ENCODE peak calls at places on chromosomes 13 and 19, in four cellular contexts. F is K562, O is A549, U is HepG2. C is an unnamed sample.

GRCh38 chr19:48982280-48982679 is 10.8 kb downstream of the GYS1 start:
- DNase-seq in O (no peak), U (no peak), F (no peak), C (no peak)

GRCh38 chr19:50167314-50167721 is 4.2 kb upstream of the IZUMO2 start:
- DNase-seq in F (no peak), U (peak), O (no peak), C (no peak)

GRCh38 chr13:43804461-43805070 is 17.8 kb upstream of the ENOX1 start:
- DNase-seq in O (peak), U (peak), F (peak), C (peak)

GRCh38 chr13:87684850-87685735 is 13.9 kb downstream of the SLITRK5 start:
- DNase-seq in O (no peak), F (no peak), U (no peak), C (no peak)

GRCh38 chr13:73672492-73672891 is 461.7 kb downstream of the KLF12 start:
- DNase-seq in F (no peak), O (no peak), U (peak), C (peak)

GRCh38 chr13:111270126-111270525 is 50.3 kb upstream of the TEX29 start:
- DNase-seq in F (no peak), O (no peak), U (no peak), C (no peak)

GRCh38 chr19:47230122-47230920 is 678 bp downstream of the BBC3 start:
- DNase-seq in O (no peak), F (peak), U (peak), C (peak)

GRCh38 chr19:38015216-38015615 is 108.2 kb downstream of the SIPA1L3 start:
- DNase-seq in U (no peak), F (no peak), O (no peak), C (no peak)

GRCh38 chr13:33087091-33087490 is 70.9 kb downstream of the KL start:
- DNase-seq in O (no peak), U (no peak), F (no peak), C (no peak)

GRCh38 chr19:6700586-6701316 is 19.7 kb downstream of the C3 start:
- DNase-seq in O (no peak), U (no peak), F (no peak), C (no peak)

GRCh38 chr19:3670796-3671679 is 29.2 kb downstream of the PIP5K1C start:
- DNase-seq in F (peak), O (no peak), U (no peak), C (peak)

GRCh38 chr13:83752141-83752540 is 130.1 kb downstream of the SLITRK1 start:
- DNase-seq in O (no peak), U (peak), F (no peak), C (no peak)

GRCh38 chr19:18392417-18392816 is 5.0 kb downstream of the LRRC25 start:
- DNase-seq in O (no peak), U (no peak), F (peak), C (peak)

GRCh38 chr13:59458908-59459579 is 704.7 kb downstream of the DIAPH3 start:
- DNase-seq in F (no peak), U (no peak), O (no peak), C (peak)
- TF ChIP-seq JUN in F (no peak), U (no peak), O (no peak), C (peak)

GRCh38 chr13:97239306-97239705 is 17.2 kb downstream of the MBNL2 start:
- DNase-seq in O (no peak), F (no peak), U (no peak), C (no peak)
- TF ChIP-seq MYC in O (no peak), F (no peak), U (no peak), C (no peak)

DNA sequence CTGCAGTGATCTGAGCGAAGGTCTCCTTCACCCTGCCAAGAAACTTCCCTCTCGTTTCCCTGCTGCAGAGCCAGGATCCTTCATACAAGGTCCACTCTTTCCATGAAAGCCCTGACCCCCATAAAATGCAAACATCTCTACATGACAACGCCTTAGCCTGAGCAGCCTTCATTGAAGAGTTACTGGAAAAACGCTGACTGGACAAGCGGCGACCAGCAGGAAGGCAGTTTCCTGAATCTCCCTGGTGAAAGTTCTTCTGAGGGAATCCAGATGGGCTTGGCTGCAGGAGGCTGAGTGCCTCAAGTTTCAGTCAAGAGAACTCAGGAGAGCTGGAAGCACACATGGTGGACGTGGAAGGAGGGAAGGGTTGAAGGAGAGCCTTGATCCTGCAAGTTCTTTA is 17.7 kb downstream of the GSX1 start:
- DNase-seq in F (no peak), O (no peak), U (no peak), C (no peak)
- TF ChIP-seq JUN in F (no peak), O (no peak), U (no peak), C (no peak)

DNA sequence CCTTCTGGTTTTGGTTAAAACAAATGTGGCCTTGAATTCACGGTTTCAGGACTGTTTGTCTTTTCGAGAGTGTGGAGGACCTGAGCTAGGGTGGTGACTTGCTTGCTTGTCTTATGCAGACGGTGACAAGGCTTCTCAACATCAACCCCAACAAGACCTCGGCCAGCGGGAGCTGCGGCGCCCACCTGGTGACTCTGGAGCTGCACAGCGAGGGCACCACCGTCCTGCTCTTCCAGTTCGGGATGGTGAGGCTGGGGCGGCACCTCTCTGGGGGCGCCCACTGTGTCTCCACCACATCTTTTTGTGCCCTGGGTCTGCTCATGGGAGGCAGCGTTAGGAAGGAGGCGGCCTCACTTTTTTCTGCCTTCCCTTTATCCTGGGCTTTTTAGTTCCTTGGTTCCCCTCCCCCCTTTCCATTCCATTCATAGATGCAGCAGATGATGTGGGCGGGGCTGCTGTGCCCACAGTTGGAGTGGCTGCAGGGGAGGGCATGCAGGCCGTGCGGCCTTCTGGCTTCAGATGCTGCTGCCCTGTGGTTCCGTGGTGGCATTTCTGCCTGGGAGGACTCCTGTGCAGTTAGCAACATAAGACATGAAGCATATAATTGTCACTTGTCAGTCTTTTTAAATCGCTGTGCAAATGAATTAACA is 23.3 kb downstream of the LAMP1 start:
- DNase-seq in U (no peak), F (no peak), O (no peak), C (no peak)
- TF ChIP-seq MYC in U (no peak), F (no peak), O (no peak), C (no peak)